ENCODE peak calls at places on chromosomes 2 and 18, in five cellular contexts. J is bronchial epithelial cell; M is IMR-90; R is AG09309; I is CD8-positive, alpha-beta memory T cell. Z is an unnamed sample.

GRCh38 chr18:28045176-28045810 is 131.6 kb downstream of the CDH2 start:
- DNase-seq in J (peak), M (peak), R (no peak), I (no peak), Z (peak)

GRCh38 chr18:76873311-76873710 is 51.0 kb downstream of the ZNF236 start:
- DNase-seq in J (no peak), M (no peak), R (no peak), I (no peak), Z (no peak)

GRCh38 chr2:235406420-235406819 is 87.4 kb upstream of the AGAP1 start:
- DNase-seq in J (no peak), M (no peak), R (no peak), I (no peak), Z (no peak)

GRCh38 chr18:69648486-69648885 is 247.8 kb downstream of the DOK6 start:
- DNase-seq in J (no peak), M (no peak), R (no peak), I (no peak), Z (no peak)

GRCh38 chr2:231696004-231696367 is 12.3 kb upstream of the PTMA start:
- DNase-seq in J (no peak), M (peak), R (peak), I (no peak), Z (no peak)

GRCh38 chr2:218257390-218257981 is 3.3 kb upstream of the GPBAR1 start:
- DNase-seq in J (peak), M (no peak), R (no peak), I (peak), Z (no peak)

GRCh38 chr2:134310450-134311079 is 56.7 kb downstream of the MGAT5 start:
- DNase-seq in J (no peak), M (no peak), R (no peak), I (no peak), Z (no peak)

GRCh38 chr2:209097168-209097567 is 326.7 kb upstream of the MAP2 start:
- DNase-seq in J (no peak), M (no peak), R (no peak), I (no peak), Z (no peak)

GRCh38 chr2:216692636-216693413 is 2.5 kb downstream of the IGFBP5 start:
- DNase-seq in J (peak), M (peak), R (no peak), I (peak), Z (peak)

GRCh38 chr2:767440-767839 is 90.2 kb upstream of the TMEM18 start:
- DNase-seq in J (no peak), M (no peak), R (no peak), I (peak), Z (no peak)

GRCh38 chr2:45964226-45964841 is 312.9 kb downstream of the PRKCE start:
- DNase-seq in J (peak), M (peak), R (peak), I (no peak), Z (peak)

GRCh38 chr2:39715095-39715494 is 49.4 kb downstream of the TMEM178A start:
- DNase-seq in J (no peak), M (no peak), R (no peak), I (no peak), Z (no peak)

GRCh38 chr2:221490506-221491060 is 81.5 kb downstream of the EPHA4 start:
- DNase-seq in J (no peak), M (no peak), R (no peak), I (no peak), Z (no peak)

GRCh38 chr18:55421612-55422381 is 166.2 kb downstream of the TCF4 start:
- DNase-seq in J (peak), M (no peak), R (no peak), I (no peak), Z (no peak)

GRCh38 chr2:46073540-46074018 is 223.6 kb upstream of the EPAS1 start:
- DNase-seq in J (peak), M (peak), R (peak), I (no peak), Z (peak)

GRCh38 chr2:88125924-88126771 is 1.7 kb downstream of the FABP1 start:
- DNase-seq in J (no peak), M (no peak), R (no peak), I (no peak), Z (no peak)

GRCh38 chr2:207813221-207813916 is 43.7 kb upstream of the FZD5 start:
- DNase-seq in J (no peak), M (no peak), R (no peak), I (no peak), Z (no peak)

GRCh38 chr18:68769423-68769822 is 28.5 kb upstream of the CCDC102B start:
- DNase-seq in J (no peak), M (no peak), R (peak), I (no peak), Z (no peak)

GRCh38 chr18:73752965-73753364 is 394.7 kb downstream of the FBXO15 start:
- DNase-seq in J (peak), M (peak), R (no peak), I (no peak), Z (no peak)

GRCh38 chr18:23066504-23067039 is 68.7 kb upstream of the CABLES1 start:
- DNase-seq in J (no peak), M (no peak), R (no peak), I (no peak), Z (no peak)

GRCh38 chr2:164114937-164115336 is 379.1 kb upstream of the FIGN start:
- DNase-seq in J (peak), M (no peak), R (no peak), I (no peak), Z (no peak)

GRCh38 chr2:27545348-27546141 is 37.3 kb upstream of the ZNF512 start:
- DNase-seq in J (peak), M (peak), R (no peak), I (no peak), Z (no peak)

GRCh38 chr2:119644186-119644585 is 34.8 kb upstream of the TMEM177 start:
- DNase-seq in J (no peak), M (peak), R (no peak), I (no peak), Z (peak)

GRCh38 chr2:11368059-11368572 is 23.7 kb upstream of the ROCK2 start:
- DNase-seq in J (no peak), M (no peak), R (no peak), I (no peak), Z (no peak)

GRCh38 chr2:206085742-206086445 is at the start of gene INO80D:
- DNase-seq in J (peak), M (peak), R (peak), I (peak), Z (peak)

GRCh38 chr2:237485844-237486243 is 1.2 kb upstream of the MLPH start:
- DNase-seq in J (no peak), M (no peak), R (no peak), I (no peak), Z (no peak)

GRCh38 chr2:157486596-157487270 is 42.8 kb upstream of the CYTIP start:
- DNase-seq in J (peak), M (peak), R (no peak), I (no peak), Z (no peak)

GRCh38 chr2:147843864-147844690 is 752 bp upstream of the ACVR2A start:
- DNase-seq in J (peak), M (peak), R (peak), I (peak), Z (peak)
- H3K4me3 ChIP-seq in J (peak), M (peak), R (peak), I (peak), Z (peak)

GRCh38 chr2:26185304-26185928 is 12.5 kb downstream of the GAREM2 start:
- DNase-seq in J (no peak), M (no peak), R (no peak), I (no peak), Z (no peak)
- H3K4me3 ChIP-seq in J (peak), M (peak), R (peak), I (peak), Z (peak)

GRCh38 chr2:112679484-112679883 is 33.7 kb downstream of the SLC20A1 start:
- DNase-seq in J (peak), M (no peak), R (no peak), I (no peak), Z (no peak)

GRCh38 chr2:112684415-112684775 is 36.4 kb upstream of the NT5DC4 start:
- DNase-seq in J (no peak), M (no peak), R (no peak), I (no peak), Z (no peak)

GRCh38 chr2:112683550-112684414 is 37.0 kb upstream of the NT5DC4 start:
- DNase-seq in J (no peak), M (no peak), R (no peak), I (no peak), Z (no peak)

GRCh38 chr2:112682101-112682500 is 36.4 kb downstream of the SLC20A1 start:
- DNase-seq in J (no peak), M (no peak), R (no peak), I (no peak), Z (no peak)

GRCh38 chr2:112680666-112681101 is 34.9 kb downstream of the SLC20A1 start:
- DNase-seq in J (no peak), M (no peak), R (no peak), I (no peak), Z (no peak)
- H3K4me3 ChIP-seq in J (no peak), M (no peak), R (no peak), I (no peak), Z (no peak)

DNA sequence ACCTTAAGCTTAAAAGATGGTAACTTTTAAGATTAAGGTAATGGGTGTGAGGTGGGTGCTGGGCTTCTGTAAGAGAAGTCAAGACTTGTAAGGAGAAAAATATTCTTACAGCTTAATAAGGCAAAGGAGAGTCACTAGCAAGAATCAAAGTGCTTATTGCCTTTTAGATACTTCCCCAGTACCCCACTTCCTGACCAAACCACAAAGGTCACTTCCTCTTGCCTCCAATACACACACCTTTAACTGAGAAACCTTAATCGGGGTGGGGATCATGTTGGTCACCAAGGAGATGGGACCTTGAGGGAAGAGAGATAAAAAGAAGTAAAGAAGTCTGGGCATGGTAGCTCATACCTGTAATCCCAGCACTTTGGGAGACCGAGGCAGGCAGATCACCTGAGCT is 10.6 kb upstream of the ATG16L1 start:
- DNase-seq in J (no peak), M (no peak), R (no peak), I (peak), Z (no peak)
- H3K4me3 ChIP-seq in J (no peak), M (no peak), R (no peak), I (peak), Z (no peak)

DNA sequence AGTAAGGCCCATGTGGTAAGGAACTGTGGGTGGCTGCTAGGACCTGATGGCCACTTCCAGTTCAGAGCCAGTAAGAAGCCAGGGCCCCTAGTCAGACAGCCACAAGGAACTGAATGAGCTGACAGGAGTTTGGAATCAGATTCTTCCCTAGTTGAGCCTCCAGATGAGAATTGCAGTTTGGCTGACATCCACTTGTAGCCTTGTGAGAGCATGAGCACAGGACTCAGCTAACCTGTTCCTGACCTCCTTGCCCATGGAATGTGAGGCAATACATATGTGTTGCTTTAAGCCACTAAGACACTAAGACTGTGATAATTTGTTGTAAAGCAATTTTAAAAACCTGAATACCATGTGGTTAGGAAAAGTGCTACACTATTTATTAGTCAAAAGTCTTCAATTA is 1.1 kb upstream of the WDR7 start:
- DNase-seq in J (no peak), M (peak), R (no peak), I (no peak), Z (no peak)
- H3K4me3 ChIP-seq in J (no peak), M (no peak), R (no peak), I (no peak), Z (no peak)

GRCh38 chr18:35059280-35059927 is 18.2 kb downstream of the MAPRE2 start:
- DNase-seq in J (no peak), M (no peak), R (no peak), I (no peak), Z (no peak)
- H3K4me3 ChIP-seq in J (no peak), M (no peak), R (no peak), I (no peak), Z (no peak)

GRCh38 chr2:86492057-86492456 is 50.9 kb downstream of the KDM3A start:
- DNase-seq in J (no peak), M (no peak), R (no peak), I (no peak), Z (no peak)
- H3K4me3 ChIP-seq in J (no peak), M (no peak), R (no peak), I (no peak), Z (no peak)

GRCh38 chr2:241702155-241702404 is 241 bp downstream of the ING5 start:
- DNase-seq in J (no peak), M (peak), R (no peak), I (no peak), Z (no peak)

GRCh38 chr2:241701155-241701404 is 759 bp upstream of the ING5 start:
- DNase-seq in J (peak), M (peak), R (no peak), I (no peak), Z (peak)

GRCh38 chr2:241702405-241703127 is 727 bp downstream of the ING5 start:
- DNase-seq in J (peak), M (peak), R (no peak), I (peak), Z (peak)

GRCh38 chr2:241701405-241702154 is at the start of gene ING5:
- DNase-seq in J (peak), M (peak), R (no peak), I (peak), Z (peak)

GRCh38 chr2:241703128-241703604 is 1.3 kb downstream of the ING5 start:
- DNase-seq in J (no peak), M (no peak), R (no peak), I (no peak), Z (no peak)
- H3K4me3 ChIP-seq in J (peak), M (peak), R (peak), I (peak), Z (peak)

Z was measured in brain microvascular endothelial cell.